ENCODE peak calls at places on chromosomes 5 and 9, in ten cellular contexts. Y, B, U, W, O, I, Q, F, G and N are unnamed samples.

GRCh38 chr5:66247176-66247960 is 103.3 kb downstream of the SREK1 start:
- DNase-seq in Y (no peak), B (no peak), U (peak), W (peak), O (no peak), I (peak), Q (no peak), F (peak), G (no peak), N (peak)

GRCh38 chr5:169826618-169827017 is 153.7 kb downstream of the INSYN2B start:
- DNase-seq in Y (no peak), B (no peak), U (peak), W (peak), O (no peak), I (peak), Q (no peak), F (no peak), G (no peak), N (no peak)

GRCh38 chr5:27511061-27511460 is 472.7 kb upstream of the CDH9 start:
- DNase-seq in Y (no peak), B (no peak), U (no peak), W (no peak), O (no peak), I (peak), Q (no peak), F (no peak), G (no peak), N (no peak)

GRCh38 chr9:89362647-89363310 is 44.5 kb downstream of the SECISBP2 start:
- DNase-seq in Y (no peak), B (no peak), U (no peak), W (no peak), O (no peak), I (no peak), Q (no peak), F (no peak), G (peak), N (no peak)

GRCh38 chr5:1910081-1910760 is 27.5 kb upstream of the IRX4 start:
- DNase-seq in Y (no peak), B (no peak), U (no peak), W (no peak), O (no peak), I (no peak), Q (no peak), F (no peak), G (no peak), N (no peak)

GRCh38 chr5:159097461-159098284 is 2.0 kb downstream of the EBF1 start:
- DNase-seq in Y (peak), B (peak), U (peak), W (no peak), O (no peak), I (peak), Q (no peak), F (no peak), G (peak), N (no peak)

GRCh38 chr9:93098236-93098946 is 2.4 kb downstream of the CARD19 start:
- DNase-seq in Y (peak), B (peak), U (no peak), W (peak), O (peak), I (peak), Q (peak), F (peak), G (peak), N (peak)

GRCh38 chr5:127851964-127852363 is 148.8 kb downstream of the CCDC192 start:
- DNase-seq in Y (no peak), B (no peak), U (no peak), W (no peak), O (no peak), I (no peak), Q (no peak), F (no peak), G (no peak), N (no peak)

GRCh38 chr5:173659423-173659822 is 43.0 kb upstream of the BOD1 start:
- DNase-seq in Y (no peak), B (no peak), U (no peak), W (no peak), O (no peak), I (no peak), Q (peak), F (no peak), G (peak), N (no peak)

GRCh38 chr5:172648008-172648359 is 6.9 kb downstream of the NEURL1B start:
- DNase-seq in Y (no peak), B (no peak), U (peak), W (no peak), O (no peak), I (no peak), Q (no peak), F (no peak), G (no peak), N (peak)

GRCh38 chr5:69083412-69083811 is 10.4 kb upstream of the SLC30A5 start:
- DNase-seq in Y (no peak), B (no peak), U (peak), W (peak), O (no peak), I (peak), Q (no peak), F (no peak), G (no peak), N (no peak)

GRCh38 chr9:36728651-36729520 is 156.2 kb downstream of the MELK start:
- DNase-seq in Y (peak), B (peak), U (peak), W (peak), O (peak), I (peak), Q (peak), F (peak), G (peak), N (peak)

GRCh38 chr5:168273056-168273980 is 18.1 kb upstream of the WWC1 start:
- DNase-seq in Y (no peak), B (no peak), U (no peak), W (no peak), O (no peak), I (no peak), Q (no peak), F (no peak), G (no peak), N (no peak)

GRCh38 chr5:114473541-114473940 is 111.7 kb downstream of the KCNN2 start:
- DNase-seq in Y (no peak), B (no peak), U (no peak), W (peak), O (no peak), I (no peak), Q (peak), F (no peak), G (no peak), N (no peak)

GRCh38 chr5:143177263-143177994 is 226.1 kb downstream of the NR3C1 start:
- DNase-seq in Y (no peak), B (no peak), U (no peak), W (peak), O (no peak), I (peak), Q (peak), F (peak), G (no peak), N (peak)

GRCh38 chr5:98810206-98810605 is 36.7 kb downstream of the RGMB start:
- DNase-seq in Y (no peak), B (no peak), U (peak), W (no peak), O (no peak), I (no peak), Q (no peak), F (no peak), G (no peak), N (no peak)

GRCh38 chr9:126097679-126098078 is 228.9 kb upstream of the MVB12B start:
- DNase-seq in Y (no peak), B (no peak), U (no peak), W (no peak), O (no peak), I (no peak), Q (no peak), F (no peak), G (no peak), N (no peak)

GRCh38 chr9:86908261-86908660 is 39.0 kb downstream of the GAS1 start:
- DNase-seq in Y (no peak), B (no peak), U (no peak), W (no peak), O (no peak), I (no peak), Q (no peak), F (no peak), G (no peak), N (no peak)

GRCh38 chr9:79165006-79165405 is 406.8 kb upstream of the TLE4 start:
- DNase-seq in Y (no peak), B (no peak), U (no peak), W (peak), O (no peak), I (peak), Q (no peak), F (no peak), G (no peak), N (peak)

GRCh38 chr5:2863675-2864433 is 112.4 kb upstream of the IRX2 start:
- DNase-seq in Y (no peak), B (no peak), U (no peak), W (no peak), O (no peak), I (no peak), Q (no peak), F (no peak), G (no peak), N (no peak)

GRCh38 chr5:141862936-141863543 is 15.2 kb downstream of the PCDH1 start:
- DNase-seq in Y (no peak), B (no peak), U (no peak), W (no peak), O (no peak), I (no peak), Q (no peak), F (no peak), G (no peak), N (no peak)

DNA sequence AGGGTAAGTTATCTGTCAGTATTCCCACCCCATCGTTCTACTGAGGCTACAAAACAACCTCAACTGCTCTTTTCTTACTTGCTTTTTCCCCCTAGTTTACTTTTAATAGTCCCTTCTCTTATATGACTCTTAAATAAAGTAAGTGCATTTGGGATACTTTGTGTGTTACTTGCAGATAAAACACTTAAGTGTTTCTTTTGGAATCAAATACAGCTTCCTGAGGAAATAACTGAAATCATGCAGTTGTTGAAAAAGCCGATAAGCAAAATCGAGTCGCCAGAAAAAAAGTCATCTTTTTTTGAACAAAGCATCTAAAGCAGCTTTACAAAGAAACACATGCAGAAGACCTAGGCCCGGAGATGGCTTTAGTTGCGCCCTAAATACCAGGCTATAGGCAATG is 53.5 kb upstream of the EPB41L4A start:
- DNase-seq in Y (no peak), B (no peak), U (no peak), W (no peak), O (no peak), I (peak), Q (no peak), F (no peak), G (no peak), N (no peak)
- H3K27ac ChIP-seq in Y (no peak), B (no peak), U (no peak), W (no peak), O (no peak), I (no peak), Q (no peak), F (no peak), G (no peak), N (no peak)

GRCh38 chr5:37492778-37493555 is 113.8 kb downstream of the WDR70 start:
- DNase-seq in Y (no peak), B (no peak), U (no peak), W (no peak), O (no peak), I (peak), Q (no peak), F (no peak), G (no peak), N (no peak)

GRCh38 chr5:37495210-37495609 is 116.1 kb downstream of the WDR70 start:
- DNase-seq in Y (no peak), B (no peak), U (peak), W (peak), O (no peak), I (peak), Q (no peak), F (no peak), G (no peak), N (no peak)

GRCh38 chr5:37490931-37491330 is 111.8 kb downstream of the WDR70 start:
- DNase-seq in Y (no peak), B (no peak), U (no peak), W (no peak), O (no peak), I (no peak), Q (no peak), F (no peak), G (no peak), N (no peak)

GRCh38 chr5:37494756-37495155 is 115.6 kb downstream of the WDR70 start:
- DNase-seq in Y (no peak), B (no peak), U (no peak), W (peak), O (no peak), I (peak), Q (peak), F (no peak), G (peak), N (peak)

GRCh38 chr5:37490411-37490810 is 111.3 kb downstream of the WDR70 start:
- DNase-seq in Y (no peak), B (no peak), U (peak), W (no peak), O (no peak), I (no peak), Q (no peak), F (no peak), G (no peak), N (no peak)
- H3K27ac ChIP-seq in Y (no peak), B (no peak), U (no peak), W (no peak), O (no peak), I (no peak), Q (no peak), F (no peak), G (no peak), N (no peak)

DNA sequence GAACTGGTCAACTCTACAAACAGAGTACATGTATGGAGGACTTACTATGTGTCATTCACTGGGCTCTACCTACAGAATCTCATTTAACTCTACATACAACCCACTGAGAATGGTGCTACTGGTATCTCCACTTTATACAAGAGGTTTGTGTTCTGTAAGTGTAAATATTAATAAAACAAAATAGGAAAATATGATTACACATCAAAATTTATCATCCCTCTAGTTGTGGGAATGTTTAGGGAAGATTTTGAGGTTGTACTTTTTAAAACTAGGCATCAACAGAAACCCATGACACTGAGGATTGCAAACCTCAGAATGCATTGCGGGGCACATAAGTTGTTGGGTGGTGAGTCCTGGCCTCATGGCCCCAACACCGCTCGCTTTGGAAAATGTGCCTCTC is 11.7 kb downstream of the SH3RF2 start:
- DNase-seq in Y (no peak), B (no peak), U (no peak), W (no peak), O (no peak), I (no peak), Q (no peak), F (no peak), G (no peak), N (no peak)
- H3K27ac ChIP-seq in Y (no peak), B (no peak), U (no peak), W (no peak), O (no peak), I (no peak), Q (peak), F (no peak), G (no peak), N (no peak)

GRCh38 chr5:150245111-150245789 is 44.3 kb downstream of the CAMK2A start:
- DNase-seq in Y (peak), B (no peak), U (no peak), W (no peak), O (no peak), I (peak), Q (no peak), F (no peak), G (peak), N (no peak)
- H3K27ac ChIP-seq in Y (peak), B (no peak), U (no peak), W (no peak), O (no peak), I (peak), Q (no peak), F (no peak), G (no peak), N (no peak)

GRCh38 chr9:107447834-107448233 is 41.7 kb downstream of the KLF4 start:
- DNase-seq in Y (no peak), B (no peak), U (no peak), W (peak), O (no peak), I (no peak), Q (no peak), F (no peak), G (no peak), N (peak)
- H3K27ac ChIP-seq in Y (no peak), B (no peak), U (no peak), W (no peak), O (no peak), I (no peak), Q (no peak), F (no peak), G (no peak), N (no peak)

GRCh38 chr5:59126665-59127354 is 543.9 kb downstream of the RAB3C start:
- DNase-seq in Y (no peak), B (no peak), U (peak), W (no peak), O (no peak), I (peak), Q (no peak), F (no peak), G (no peak), N (no peak)

GRCh38 chr5:59128646-59129290 is 545.9 kb downstream of the RAB3C start:
- DNase-seq in Y (no peak), B (no peak), U (no peak), W (no peak), O (no peak), I (peak), Q (no peak), F (no peak), G (no peak), N (no peak)

GRCh38 chr5:59133801-59134261 is 551.0 kb downstream of the RAB3C start:
- DNase-seq in Y (no peak), B (no peak), U (peak), W (peak), O (no peak), I (peak), Q (no peak), F (peak), G (no peak), N (no peak)

GRCh38 chr5:59132131-59132530 is 549.3 kb downstream of the RAB3C start:
- DNase-seq in Y (no peak), B (no peak), U (no peak), W (no peak), O (no peak), I (no peak), Q (no peak), F (no peak), G (no peak), N (no peak)

DNA sequence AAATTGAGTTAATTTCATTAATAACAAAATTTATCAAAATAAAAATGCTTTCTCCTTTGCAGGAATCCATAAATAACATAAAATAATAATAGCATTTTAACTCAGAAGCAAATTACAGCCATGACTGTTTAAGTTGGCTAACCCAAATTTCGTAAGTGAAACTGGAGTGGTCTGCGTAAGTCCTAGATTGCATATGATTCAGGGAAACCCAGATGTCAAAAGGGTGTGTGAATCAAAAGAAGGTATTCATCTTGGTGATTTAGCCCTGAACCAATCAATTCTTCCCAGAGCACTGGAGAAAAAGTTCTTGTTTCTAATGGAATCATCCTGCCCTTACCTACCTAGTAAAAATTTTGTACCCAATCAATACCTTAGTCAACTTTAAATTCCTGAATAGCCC is 547.6 kb downstream of the RAB3C start:
- DNase-seq in Y (no peak), B (no peak), U (no peak), W (no peak), O (no peak), I (peak), Q (no peak), F (no peak), G (no peak), N (no peak)
- H3K27ac ChIP-seq in Y (no peak), B (no peak), U (no peak), W (no peak), O (no peak), I (no peak), Q (no peak), F (peak), G (no peak), N (no peak)

GRCh38 chr5:39361306-39361705 is 3.0 kb downstream of the C9 start:
- DNase-seq in Y (no peak), B (no peak), U (no peak), W (no peak), O (no peak), I (no peak), Q (no peak), F (no peak), G (no peak), N (no peak)

GRCh38 chr5:39362646-39363045 is 1.6 kb downstream of the C9 start:
- DNase-seq in Y (no peak), B (no peak), U (no peak), W (no peak), O (no peak), I (no peak), Q (no peak), F (no peak), G (no peak), N (no peak)

GRCh38 chr5:39363217-39363616 is 1.1 kb downstream of the C9 start:
- DNase-seq in Y (no peak), B (no peak), U (no peak), W (no peak), O (no peak), I (no peak), Q (no peak), F (no peak), G (no peak), N (no peak)

GRCh38 chr5:39367711-39368110 is 3.4 kb upstream of the C9 start:
- DNase-seq in Y (no peak), B (no peak), U (no peak), W (no peak), O (no peak), I (no peak), Q (no peak), F (no peak), G (no peak), N (no peak)

DNA sequence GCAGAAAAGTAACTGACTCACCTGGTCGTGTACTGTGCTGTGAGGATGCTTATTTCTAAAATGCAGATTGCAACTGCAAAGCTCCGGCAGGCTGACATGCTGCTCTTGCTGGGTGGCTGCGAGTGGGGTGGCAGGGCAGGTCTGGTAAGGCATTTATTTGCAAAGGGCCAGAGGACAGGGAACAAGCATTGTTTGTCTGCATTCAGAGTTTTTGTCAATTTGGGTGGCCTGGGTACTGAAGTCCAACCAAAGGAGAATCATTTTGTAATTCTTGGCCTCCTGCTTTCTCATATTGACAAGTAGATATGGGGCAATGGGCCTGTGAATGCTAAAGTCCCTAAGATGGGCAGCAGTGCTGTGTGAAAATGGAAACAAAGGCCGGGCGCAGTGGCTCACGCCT is at the start of gene C9:
- DNase-seq in Y (no peak), B (no peak), U (no peak), W (no peak), O (no peak), I (no peak), Q (no peak), F (no peak), G (no peak), N (no peak)
- H3K27ac ChIP-seq in Y (no peak), B (no peak), U (no peak), W (no peak), O (no peak), I (no peak), Q (no peak), F (no peak), G (no peak), N (no peak)